ENCODE peak calls at places on chromosomes 3 and 15, in seven cellular contexts. T, H, I, U, J, E and W are unnamed samples.

GRCh38 chr15:28006116-28006911 is 92.8 kb downstream of the OCA2 start:
- DNase-seq in T (no peak), H (no peak), I (no peak), J (no peak), E (no peak), U (no peak), W (no peak)

GRCh38 chr3:188627652-188628051 is 473.7 kb downstream of the LPP start:
- DNase-seq in I (peak; percentile 82), H (no peak), T (peak; percentile 82), E (no peak), U (no peak), J (no peak), W (no peak)

GRCh38 chr15:100703032-100703578 is 100.7 kb downstream of the ASB7 start:
- DNase-seq in E (no peak), J (no peak), T (peak; percentile 74), H (peak; percentile 19), I (no peak), U (no peak), W (no peak)

GRCh38 chr3:65334045-65334665 is 646.4 kb upstream of the ADAMTS9 start:
- DNase-seq in J (peak; percentile 27), I (no peak), U (no peak), E (peak; percentile 60), T (no peak), H (peak; percentile 7), W (peak; percentile 14)

GRCh38 chr3:113514265-113514769 is 639 bp downstream of the SPICE1 start:
- DNase-seq in H (no peak), I (no peak), J (no peak), T (no peak), E (peak; percentile 29), U (no peak), W (no peak)

GRCh38 chr15:88048759-88049158 is 207.8 kb downstream of the NTRK3 start:
- DNase-seq in J (no peak), E (no peak), T (no peak), I (no peak), U (no peak), H (no peak), W (no peak)

GRCh38 chr15:92077353-92078080 is 224.0 kb downstream of the SLCO3A1 start:
- DNase-seq in I (no peak), J (peak; percentile 83), E (peak; percentile 91), H (peak; percentile 79), T (peak; percentile 59), U (peak; percentile 74), W (peak; percentile 22)

GRCh38 chr3:13588971-13589370 is 40.0 kb downstream of the FBLN2 start:
- DNase-seq in H (no peak), E (no peak), T (no peak), J (no peak), I (no peak), U (no peak), W (no peak)

GRCh38 chr15:25674948-25675347 is 188.2 kb downstream of the ATP10A start:
- DNase-seq in T (no peak), I (no peak), J (no peak), U (peak; percentile 49), E (no peak), H (no peak), W (no peak)

GRCh38 chr3:154931484-154931883 is 148.6 kb upstream of the MME start:
- DNase-seq in I (peak; percentile 28), E (no peak), J (no peak), H (no peak), T (peak; percentile 25), U (no peak), W (no peak)

GRCh38 chr3:112013058-112013783 is 14.5 kb downstream of the TAGLN3 start:
- DNase-seq in H (peak; percentile 49), J (peak; percentile 70), I (peak; percentile 23), E (peak; percentile 86), U (peak; percentile 80), T (peak; percentile 62), W (peak; percentile 34)

GRCh38 chr15:77013786-77014136 is 18.8 kb downstream of the PSTPIP1 start:
- DNase-seq in I (no peak), T (peak; percentile 30), E (no peak), U (peak; percentile 87), J (no peak), H (no peak), W (no peak)

GRCh38 chr3:14131134-14131533 is 6.3 kb downstream of the TMEM43 start:
- DNase-seq in T (no peak), J (no peak), U (no peak), E (no peak), H (no peak), I (no peak), W (no peak)

GRCh38 chr3:151726016-151726415 is 7.7 kb upstream of the AADACL2 start:
- DNase-seq in T (no peak), U (no peak), I (no peak), H (no peak), J (no peak), E (no peak), W (no peak)

DNA sequence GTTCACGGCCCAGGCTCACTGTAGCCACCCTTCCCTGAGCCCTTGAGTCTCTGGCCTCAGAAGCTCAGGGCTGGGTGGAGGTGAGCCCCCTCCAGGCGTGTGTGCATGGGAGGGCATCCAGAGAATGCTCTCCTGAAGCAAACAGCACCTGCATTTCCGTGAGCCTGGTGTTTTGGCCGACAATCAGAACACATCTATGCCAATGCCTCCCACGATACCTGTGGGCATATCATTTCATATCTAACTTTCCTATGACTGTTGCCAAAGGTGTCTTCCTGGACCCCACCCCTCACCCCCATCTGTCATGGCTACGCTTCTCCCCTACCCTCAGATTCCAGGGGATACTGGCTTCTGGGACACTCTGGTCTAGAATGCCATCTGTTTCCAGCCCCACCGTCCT is 53.3 kb upstream of the RAB6B start:
- DNase-seq in E (no peak), H (no peak), U (no peak), T (no peak), I (no peak), J (no peak), W (no peak)
- TF ChIP-seq CTCF in E (no peak), H (no peak), U (no peak), T (no peak), I (no peak), J (no peak), W (no peak)

DNA sequence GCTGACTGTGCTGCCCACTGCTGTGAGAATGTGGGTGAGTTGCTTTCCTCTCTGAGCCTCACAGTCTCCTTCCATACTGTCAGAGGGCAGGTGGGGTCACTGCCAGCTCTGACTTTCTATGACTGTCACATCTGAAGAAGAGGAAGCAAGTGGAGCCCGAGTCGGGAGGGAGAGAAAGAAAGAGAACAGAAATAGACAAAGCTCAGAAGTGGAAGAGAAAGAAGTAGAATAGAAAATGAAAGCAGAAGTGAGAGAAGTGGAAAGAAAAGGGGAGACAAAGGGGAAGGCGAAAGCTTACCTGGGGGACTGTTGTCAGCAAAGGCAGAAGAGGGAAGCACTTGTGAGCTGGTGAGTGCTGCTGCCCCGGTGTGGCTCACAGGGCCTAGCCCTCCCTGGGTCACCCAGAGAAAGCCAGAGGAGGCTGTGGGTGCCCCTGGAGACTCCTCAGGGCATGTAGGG is 57.9 kb downstream of the EPHB1 start:
- DNase-seq in I (no peak), U (peak; percentile 66), E (no peak), T (no peak), H (no peak), J (no peak), W (no peak)
- TF ChIP-seq CTCF in I (no peak), U (no peak), E (no peak), T (no peak), H (no peak), J (no peak), W (no peak)

GRCh38 chr3:164673738-164674137 is 404.6 kb downstream of the SI start:
- DNase-seq in J (no peak), E (peak; percentile 8), I (no peak), U (no peak), T (no peak), H (no peak), W (no peak)
- TF ChIP-seq CTCF in J (no peak), E (no peak), I (no peak), U (no peak), T (no peak), H (peak; percentile 69), W (peak; percentile 14)

GRCh38 chr15:68502398-68502901 is 70.5 kb upstream of the ITGA11 start:
- DNase-seq in H (no peak), I (no peak), T (no peak), J (no peak), U (no peak), E (no peak), W (no peak)

GRCh38 chr15:68503213-68503612 is 71.2 kb upstream of the ITGA11 start:
- DNase-seq in H (no peak), I (no peak), E (no peak), U (no peak), T (no peak), J (no peak), W (no peak)

GRCh38 chr15:68506071-68506470 is 72.7 kb upstream of the CORO2B start:
- DNase-seq in J (no peak), U (no peak), E (no peak), H (no peak), I (no peak), T (no peak), W (no peak)

GRCh38 chr15:68503791-68504720 is 72.1 kb upstream of the ITGA11 start:
- DNase-seq in U (no peak), J (no peak), E (no peak), T (no peak), H (no peak), I (no peak), W (no peak)

GRCh38 chr15:68504721-68505090 is 72.7 kb upstream of the ITGA11 start:
- DNase-seq in J (no peak), U (no peak), I (no peak), E (no peak), T (no peak), H (no peak), W (no peak)
- TF ChIP-seq CTCF in J (no peak), U (no peak), I (no peak), E (no peak), T (no peak), H (no peak), W (no peak)

GRCh38 chr3:38139191-38139590 is 730 bp downstream of the MYD88 start:
- DNase-seq in U (peak; percentile 48), I (no peak), T (no peak), J (peak; percentile 38), E (no peak), H (no peak), W (no peak)

GRCh38 chr3:38138347-38139190 is at the start of gene MYD88:
- DNase-seq in U (peak; percentile 95), E (peak; percentile 82), J (peak; percentile 93), T (peak; percentile 51), I (no peak), H (peak; percentile 66), W (no peak)

GRCh38 chr3:38136272-38136806 is 588 bp downstream of the ACAA1 start:
- DNase-seq in T (peak; percentile 26), U (peak; percentile 52), H (no peak), J (peak; percentile 48), I (no peak), E (peak; percentile 59), W (no peak)

GRCh38 chr3:38136807-38137614 is at the start of gene ACAA1:
- DNase-seq in I (peak; percentile 90), T (peak; percentile 99), H (peak; percentile 96), E (peak; percentile 100), U (peak; percentile 100), J (peak; percentile 100), W (peak; percentile 96)

GRCh38 chr3:38137615-38138346 is 680 bp upstream of the MYD88 start:
- DNase-seq in H (peak; percentile 30), U (peak; percentile 60), J (peak; percentile 52), E (peak; percentile 62), I (peak; percentile 24), T (no peak), W (no peak)
- TF ChIP-seq CTCF in H (no peak), U (no peak), J (no peak), E (peak; percentile 32), I (peak; percentile 27), T (no peak), W (peak; percentile 0)

GRCh38 chr3:8324727-8325126 is 176.9 kb upstream of the LMCD1 start:
- DNase-seq in E (peak; percentile 70), I (no peak), H (peak; percentile 52), U (peak; percentile 50), T (peak; percentile 13), J (peak; percentile 35), W (no peak)
- TF ChIP-seq CTCF in E (peak; percentile 83), I (peak; percentile 75), H (no peak), U (no peak), T (peak; percentile 70), J (no peak), W (peak; percentile 71)